ENCODE peak calls at places on chromosomes 3 and 15, in four cellular contexts. I, B, C and J are unnamed samples.

GRCh38 chr3:99966657-99967420 is 147.5 kb downstream of the FILIP1L start:
- DNase-seq in I (no peak), C (no peak), B (no peak), J (peak; percentile 68)

GRCh38 chr3:123899300-123899865 is 15.3 kb upstream of the MYLK start:
- DNase-seq in C (no peak), B (no peak), I (no peak), J (no peak)

GRCh38 chr3:39189648-39190269 is 2.6 kb downstream of the XIRP1 start:
- DNase-seq in B (peak; percentile 67), I (peak; percentile 81), C (peak; percentile 53), J (peak; percentile 42)

GRCh38 chr3:25899352-25900101 is 109.6 kb downstream of the OXSM start:
- DNase-seq in B (no peak), I (no peak), C (no peak), J (no peak)

GRCh38 chr3:38726751-38727150 is 77.3 kb upstream of the SCN5A start:
- DNase-seq in I (no peak), B (no peak), C (no peak), J (no peak)

GRCh38 chr15:75178171-75178937 is 23.3 kb upstream of the C15orf39 start:
- DNase-seq in C (no peak), I (peak; percentile 74), B (no peak), J (no peak)

GRCh38 chr3:195095035-195095703 is 175.8 kb downstream of the XXYLT1 start:
- DNase-seq in C (no peak), B (no peak), I (no peak), J (no peak)

GRCh38 chr3:94587291-94587690 is 524.4 kb downstream of the NSUN3 start:
- DNase-seq in B (no peak), I (no peak), C (no peak), J (no peak)

GRCh38 chr3:153574445-153574844 is 412.4 kb downstream of the RAP2B start:
- DNase-seq in C (no peak), I (no peak), B (no peak), J (peak; percentile 27)

GRCh38 chr3:171391432-171391831 is 68.8 kb downstream of the TNIK start:
- DNase-seq in I (no peak), B (no peak), C (no peak), J (no peak)

GRCh38 chr3:152390647-152391046 is 121.9 kb downstream of the MBNL1 start:
- DNase-seq in B (no peak), C (no peak), I (peak; percentile 42), J (no peak)

GRCh38 chr15:34216527-34217270 is 6.8 kb upstream of the KATNBL1 start:
- DNase-seq in C (no peak), B (no peak), I (no peak), J (no peak)

GRCh38 chr3:45861043-45861846 is 19.3 kb upstream of the LZTFL1 start:
- DNase-seq in I (no peak), B (no peak), C (no peak), J (no peak)

GRCh38 chr3:125231895-125232294 is 19.3 kb upstream of the SLC12A8 start:
- DNase-seq in C (no peak), B (peak; percentile 84), I (no peak), J (peak; percentile 93)

GRCh38 chr3:64375737-64376136 is 150.5 kb upstream of the PRICKLE2 start:
- DNase-seq in B (no peak), C (no peak), I (no peak), J (no peak)

GRCh38 chr15:72813345-72814004 is 29.9 kb upstream of the ADPGK start:
- DNase-seq in C (no peak), B (no peak), I (no peak), J (no peak)

GRCh38 chr3:195080125-195080524 is 190.8 kb downstream of the XXYLT1 start:
- DNase-seq in B (peak; percentile 37), C (no peak), I (no peak), J (no peak)

GRCh38 chr15:79161837-79162508 is 71.4 kb upstream of the RASGRF1 start:
- DNase-seq in B (no peak), I (no peak), C (no peak), J (no peak)

GRCh38 chr15:77018796-77019475 is 24.0 kb downstream of the PSTPIP1 start:
- DNase-seq in C (no peak), B (no peak), I (no peak), J (no peak)

GRCh38 chr3:13134166-13134878 is 61.1 kb upstream of the IQSEC1 start:
- DNase-seq in C (no peak), B (no peak), I (no peak), J (no peak)

GRCh38 chr15:96626936-96627577 is 296.6 kb downstream of the NR2F2 start:
- DNase-seq in B (peak; percentile 2), I (no peak), C (no peak), J (no peak)

GRCh38 chr15:96619171-96619570 is 288.7 kb downstream of the NR2F2 start:
- DNase-seq in B (no peak), C (no peak), I (peak; percentile 41), J (no peak)

GRCh38 chr15:96625251-96625650 is 294.8 kb downstream of the NR2F2 start:
- DNase-seq in C (no peak), I (no peak), B (no peak), J (no peak)

DNA sequence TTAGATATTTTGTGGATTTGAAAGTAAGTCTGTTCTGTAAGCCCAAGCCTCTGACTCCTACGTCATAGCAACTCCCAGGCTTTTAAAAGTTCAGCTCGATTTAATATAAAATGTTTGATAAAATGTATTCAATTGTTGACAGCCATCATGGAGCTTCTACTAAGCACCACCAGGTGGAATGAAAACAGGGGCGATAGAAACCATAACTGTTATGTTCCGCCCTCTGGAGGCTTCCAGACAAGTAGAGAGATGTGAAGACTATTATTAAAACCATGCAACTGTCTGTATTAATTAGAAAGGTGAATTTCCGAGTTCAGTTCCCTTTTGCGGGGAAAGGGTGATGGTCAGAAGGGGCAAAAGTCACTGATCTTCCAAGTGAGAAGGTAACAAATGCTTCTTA is 292.2 kb downstream of the NR2F2 start:
- DNase-seq in C (no peak), I (no peak), B (no peak), J (no peak)
- H3K79me2 ChIP-seq in C (no peaks in the 10 kb centered on the region), I (no peaks in the 10 kb centered on the region), B (no peaks in the 10 kb centered on the region), J (no peaks in the 10 kb centered on the region)

GRCh38 chr15:48541659-48542334 is 103.7 kb downstream of the FBN1 start:
- DNase-seq in C (no peak), I (no peak), B (peak; percentile 27), J (peak; percentile 95)
- H3K9ac ChIP-seq in C (no peak overlapping the region), I (no peak overlapping the region), B (no peak overlapping the region), J (peak overlapping the region; percentile 9)

GRCh38 chr3:42045719-42046243 is 45.4 kb upstream of the TRAK1 start:
- DNase-seq in B (no peak), C (no peak), I (no peak), J (no peak)

GRCh38 chr3:42042747-42043115 is 48.4 kb upstream of the TRAK1 start:
- DNase-seq in I (no peak), C (no peak), B (no peak), J (no peak)

GRCh38 chr3:42037318-42037945 is 53.7 kb upstream of the TRAK1 start:
- DNase-seq in B (peak; percentile 65), C (no peak), I (no peak), J (no peak)

GRCh38 chr3:42043116-42043796 is 47.9 kb upstream of the TRAK1 start:
- DNase-seq in C (no peak), B (peak; percentile 98), I (peak; percentile 91), J (peak; percentile 83)
- H3K4me3 ChIP-seq in C (no peak overlapping the region), B (no peak overlapping the region), I (peak overlapping the region; percentile 17), J (no peak overlapping the region)

GRCh38 chr15:28904023-28904422 is 18.2 kb downstream of the APBA2 start:
- DNase-seq in B (no peak), I (no peak), C (no peak), J (no peak)
- H3K79me2 ChIP-seq in B (no peaks in the 10 kb centered on the region), I (peaks cover 76% of the 10 kb centered on the region), C (no peaks in the 10 kb centered on the region), J (no peaks in the 10 kb centered on the region)